ENCODE peak calls at places on chromosomes 12 and 14, in seven cellular contexts. One of them, this sample, is unnamed.

GRCh38 chr14:96105089-96105920 is 66.1 kb downstream of the C14orf132 start:
- DNase-seq in substantia nigra: no peak
- DNase-seq in NCI-H446 treated with DMSO at 0.1 percent for 48 hours: no peak
- DNase-seq in WTC11: no peak
- DNase-seq in KG1: no peak
- DNase-seq in fibroblast of lung: no peak
- DNase-seq in lower leg skin: peak
- DNase-seq in this sample: no peak

GRCh38 chr14:28761438-28762289 is 4.9 kb upstream of the FOXG1 start:
- DNase-seq in KG1: no peak
- DNase-seq in substantia nigra: no peak
- DNase-seq in fibroblast of lung: no peak
- DNase-seq in NCI-H446 treated with DMSO at 0.1 percent for 48 hours: peak
- DNase-seq in WTC11: no peak
- DNase-seq in lower leg skin: no peak
- DNase-seq in this sample: no peak

GRCh38 chr12:43812926-43813325 is 6.8 kb upstream of the TWF1 start:
- DNase-seq in lower leg skin: no peak
- DNase-seq in KG1: no peak
- DNase-seq in fibroblast of lung: peak
- DNase-seq in substantia nigra: no peak
- DNase-seq in WTC11: no peak
- DNase-seq in NCI-H446 treated with DMSO at 0.1 percent for 48 hours: no peak
- DNase-seq in this sample: no peak

GRCh38 chr12:9798008-9798619 is 29.2 kb upstream of the KLRF1 start:
- DNase-seq in NCI-H446 treated with DMSO at 0.1 percent for 48 hours: no peak
- DNase-seq in substantia nigra: peak
- DNase-seq in lower leg skin: no peak
- DNase-seq in fibroblast of lung: peak
- DNase-seq in KG1: peak
- DNase-seq in WTC11: peak
- DNase-seq in this sample: no peak

GRCh38 chr14:103941973-103942736 is at the start of gene RD3L:
- DNase-seq in lower leg skin: no peak
- DNase-seq in substantia nigra: no peak
- DNase-seq in KG1: no peak
- DNase-seq in NCI-H446 treated with DMSO at 0.1 percent for 48 hours: no peak
- DNase-seq in WTC11: no peak
- DNase-seq in fibroblast of lung: no peak
- DNase-seq in this sample: no peak

GRCh38 chr14:73591690-73592448 is at the start of gene ACOT4:
- DNase-seq in NCI-H446 treated with DMSO at 0.1 percent for 48 hours: no peak
- DNase-seq in WTC11: peak
- DNase-seq in lower leg skin: peak
- DNase-seq in KG1: no peak
- DNase-seq in fibroblast of lung: peak
- DNase-seq in substantia nigra: peak
- DNase-seq in this sample: no peak

GRCh38 chr12:122788387-122788786 is 14.0 kb downstream of the CCDC62 start:
- DNase-seq in WTC11: no peak
- DNase-seq in NCI-H446 treated with DMSO at 0.1 percent for 48 hours: no peak
- DNase-seq in lower leg skin: no peak
- DNase-seq in fibroblast of lung: peak
- DNase-seq in substantia nigra: no peak
- DNase-seq in KG1: no peak
- DNase-seq in this sample: no peak

GRCh38 chr12:40655451-40655850 is 36.8 kb upstream of the CNTN1 start:
- DNase-seq in fibroblast of lung: no peak
- DNase-seq in WTC11: no peak
- DNase-seq in NCI-H446 treated with DMSO at 0.1 percent for 48 hours: no peak
- DNase-seq in lower leg skin: no peak
- DNase-seq in substantia nigra: no peak
- DNase-seq in KG1: no peak
- DNase-seq in this sample: no peak

GRCh38 chr12:7101047-7101693 is 7.8 kb downstream of the C1RL start:
- DNase-seq in NCI-H446 treated with DMSO at 0.1 percent for 48 hours: no peak
- DNase-seq in fibroblast of lung: no peak
- DNase-seq in KG1: no peak
- DNase-seq in WTC11: no peak
- DNase-seq in substantia nigra: no peak
- DNase-seq in lower leg skin: no peak
- DNase-seq in this sample: no peak

GRCh38 chr12:94718114-94718513 is 67.8 kb upstream of the TMCC3 start:
- DNase-seq in substantia nigra: no peak
- DNase-seq in fibroblast of lung: peak
- DNase-seq in WTC11: no peak
- DNase-seq in NCI-H446 treated with DMSO at 0.1 percent for 48 hours: no peak
- DNase-seq in lower leg skin: no peak
- DNase-seq in KG1: no peak
- DNase-seq in this sample: peak

GRCh38 chr12:108035372-108035771 is 93.7 kb upstream of the WSCD2 start:
- DNase-seq in fibroblast of lung: no peak
- DNase-seq in WTC11: no peak
- DNase-seq in lower leg skin: no peak
- DNase-seq in NCI-H446 treated with DMSO at 0.1 percent for 48 hours: no peak
- DNase-seq in KG1: no peak
- DNase-seq in substantia nigra: no peak
- DNase-seq in this sample: no peak

GRCh38 chr12:123942277-123942653 is 30.4 kb downstream of the CCDC92 start:
- DNase-seq in NCI-H446 treated with DMSO at 0.1 percent for 48 hours: no peak
- DNase-seq in KG1: no peak
- DNase-seq in lower leg skin: peak
- DNase-seq in WTC11: no peak
- DNase-seq in substantia nigra: no peak
- DNase-seq in fibroblast of lung: peak
- DNase-seq in this sample: no peak

GRCh38 chr14:35366048-35366428 is 38.5 kb downstream of the NFKBIA start:
- DNase-seq in fibroblast of lung: peak
- DNase-seq in NCI-H446 treated with DMSO at 0.1 percent for 48 hours: no peak
- DNase-seq in KG1: no peak
- DNase-seq in lower leg skin: no peak
- DNase-seq in WTC11: no peak
- DNase-seq in substantia nigra: no peak
- DNase-seq in this sample: no peak

GRCh38 chr12:96197503-96198272 is 3.5 kb downstream of the ELK3 start:
- DNase-seq in substantia nigra: no peak
- DNase-seq in lower leg skin: no peak
- DNase-seq in KG1: no peak
- DNase-seq in NCI-H446 treated with DMSO at 0.1 percent for 48 hours: no peak
- DNase-seq in fibroblast of lung: peak
- DNase-seq in WTC11: no peak
- DNase-seq in this sample: no peak

GRCh38 chr12:2054091-2055018 is 1.6 kb downstream of the CACNA1C start:
- DNase-seq in fibroblast of lung: no peak
- DNase-seq in NCI-H446 treated with DMSO at 0.1 percent for 48 hours: no peak
- DNase-seq in substantia nigra: no peak
- DNase-seq in WTC11: no peak
- DNase-seq in KG1: no peak
- DNase-seq in lower leg skin: no peak
- DNase-seq in this sample: no peak

GRCh38 chr14:74324945-74325361 is 22.2 kb upstream of the ABCD4 start:
- DNase-seq in KG1: no peak
- DNase-seq in substantia nigra: no peak
- DNase-seq in lower leg skin: no peak
- DNase-seq in fibroblast of lung: no peak
- DNase-seq in WTC11: peak
- DNase-seq in NCI-H446 treated with DMSO at 0.1 percent for 48 hours: peak
- DNase-seq in this sample: peak

GRCh38 chr12:98845957-98846356 is 200.9 kb downstream of the APAF1 start:
- DNase-seq in lower leg skin: no peak
- DNase-seq in fibroblast of lung: peak
- DNase-seq in KG1: no peak
- DNase-seq in substantia nigra: no peak
- DNase-seq in WTC11: no peak
- DNase-seq in NCI-H446 treated with DMSO at 0.1 percent for 48 hours: no peak
- DNase-seq in this sample: no peak

GRCh38 chr14:87999282-87999681 is 5.7 kb upstream of the GPR65 start:
- DNase-seq in WTC11: no peak
- DNase-seq in substantia nigra: no peak
- DNase-seq in lower leg skin: no peak
- DNase-seq in NCI-H446 treated with DMSO at 0.1 percent for 48 hours: no peak
- DNase-seq in fibroblast of lung: no peak
- DNase-seq in KG1: peak
- DNase-seq in this sample: no peak

GRCh38 chr14:105581551-105582341 is 55.4 kb downstream of the TMEM121 start:
- DNase-seq in NCI-H446 treated with DMSO at 0.1 percent for 48 hours: no peak
- DNase-seq in fibroblast of lung: no peak
- DNase-seq in KG1: no peak
- DNase-seq in lower leg skin: no peak
- DNase-seq in WTC11: no peak
- DNase-seq in substantia nigra: no peak
- DNase-seq in this sample: no peak

GRCh38 chr14:90579088-90579487 is 182.3 kb downstream of the CALM1 start:
- DNase-seq in NCI-H446 treated with DMSO at 0.1 percent for 48 hours: no peak
- DNase-seq in fibroblast of lung: no peak
- DNase-seq in KG1: no peak
- DNase-seq in lower leg skin: no peak
- DNase-seq in substantia nigra: no peak
- DNase-seq in WTC11: no peak
- DNase-seq in this sample: no peak

GRCh38 chr12:23659151-23659550 is 290.3 kb downstream of the SOX5 start:
- DNase-seq in lower leg skin: no peak
- DNase-seq in substantia nigra: no peak
- DNase-seq in NCI-H446 treated with DMSO at 0.1 percent for 48 hours: no peak
- DNase-seq in fibroblast of lung: no peak
- DNase-seq in KG1: no peak
- DNase-seq in WTC11: no peak
- DNase-seq in this sample: no peak